ENCODE peak calls at places on chromosomes 4 and X, in six cellular contexts. P, O, K, Q, E and Y are unnamed samples.

GRCh38 chr4:30269850-30270249 is 450.3 kb upstream of the PCDH7 start:
- DNase-seq in P (peak; percentile 44), O (no peak), K (no peak), Q (no peak), E (no peak), Y (no peak)

GRCh38 chr4:28082686-28083390 is 1222.2 kb downstream of the STIM2 start:
- DNase-seq in P (no peak), O (no peak), K (peak; percentile 19), Q (no peak), E (no peak), Y (no peak)

GRCh38 chr4:13349096-13349495 is 135.0 kb downstream of the RAB28 start:
- DNase-seq in P (no peak), O (peak; percentile 70), K (peak; percentile 6), Q (peak; percentile 53), E (no peak), Y (no peak)

GRCh38 chrX:53714580-53715335 is 28.2 kb upstream of the HUWE1 start:
- DNase-seq in P (peak; percentile 15), O (peak; percentile 54), K (peak; percentile 57), Q (peak; percentile 52), E (no peak), Y (no peak)

GRCh38 chr4:73450398-73451004 is 14.5 kb downstream of the AFP start:
- DNase-seq in P (peak; percentile 47), O (peak; percentile 98), K (peak; percentile 89), Q (peak; percentile 85), E (no peak), Y (peak; percentile 74)

GRCh38 chr4:16714191-16714590 is 184.3 kb downstream of the LDB2 start:
- DNase-seq in P (no peak), O (no peak), K (no peak), Q (no peak), E (no peak), Y (no peak)

GRCh38 chrX:6021316-6022091 is 207.2 kb downstream of the NLGN4X start:
- DNase-seq in P (peak; percentile 69), O (peak; percentile 21), K (peak; percentile 0), Q (peak; percentile 53), E (no peak), Y (no peak)

GRCh38 chrX:65601530-65602281 is 65.7 kb upstream of the MSN start:
- DNase-seq in P (no peak), O (peak; percentile 83), K (peak; percentile 88), Q (peak; percentile 89), E (peak; percentile 80), Y (peak; percentile 32)

GRCh38 chr4:87052615-87053014 is 117.8 kb downstream of the AFF1 start:
- DNase-seq in P (no peak), O (no peak), K (no peak), Q (no peak), E (no peak), Y (no peak)

GRCh38 chr4:101191302-101192098 is 155.8 kb downstream of the PPP3CA start:
- DNase-seq in P (peak; percentile 73), O (peak; percentile 93), K (peak; percentile 92), Q (peak; percentile 87), E (peak; percentile 15), Y (no peak)

GRCh38 chr4:181078236-181078635 is 1165.0 kb upstream of the TENM3 start:
- DNase-seq in P (no peak), O (peak; percentile 53), K (peak; percentile 20), Q (no peak), E (no peak), Y (peak; percentile 59)

GRCh38 chrX:66071116-66071515 is 31.2 kb upstream of the VSIG4 start:
- DNase-seq in P (no peak), O (no peak), K (no peak), Q (no peak), E (no peak), Y (no peak)

DNA sequence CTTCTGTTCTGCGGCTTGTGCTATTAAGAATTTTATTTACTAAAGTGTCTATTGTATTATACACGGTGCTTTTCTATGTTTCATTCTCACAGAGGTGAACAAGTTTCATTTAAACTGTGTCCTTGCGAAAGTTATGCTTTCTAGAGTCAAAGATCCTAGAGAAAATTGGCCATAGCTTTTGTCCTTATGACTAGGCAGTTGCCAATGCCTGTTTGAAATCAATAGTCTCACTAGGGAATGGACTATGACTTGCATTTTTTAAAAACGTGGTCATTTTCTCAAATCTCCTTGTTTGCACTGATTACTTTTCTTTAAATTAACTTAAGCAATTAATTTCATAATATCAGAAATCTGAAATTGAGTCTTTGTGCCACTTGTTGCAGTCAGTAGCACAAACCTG is 211.7 kb upstream of the MID1 start:
- DNase-seq in P (no peak), O (no peak), K (no peak), Q (no peak), E (no peak), Y (no peak)
- H3K4me3 ChIP-seq in P (no peak overlapping the region), O (no peak overlapping the region), K (no peak overlapping the region), Q (peak overlapping the region; percentile 51), E (peak overlapping the region; percentile 53), Y (no peak overlapping the region)

GRCh38 chrX:7638053-7638452 is 204.9 kb upstream of the VCX start:
- DNase-seq in P (peak; percentile 52), O (no peak), K (no peak), Q (no peak), E (no peak), Y (no peak)
- TF ChIP-seq CTCF in P (peak; percentile 42), O (no peak), K (no peak), Q (no peak), E (no peak), Y (no peak)

DNA sequence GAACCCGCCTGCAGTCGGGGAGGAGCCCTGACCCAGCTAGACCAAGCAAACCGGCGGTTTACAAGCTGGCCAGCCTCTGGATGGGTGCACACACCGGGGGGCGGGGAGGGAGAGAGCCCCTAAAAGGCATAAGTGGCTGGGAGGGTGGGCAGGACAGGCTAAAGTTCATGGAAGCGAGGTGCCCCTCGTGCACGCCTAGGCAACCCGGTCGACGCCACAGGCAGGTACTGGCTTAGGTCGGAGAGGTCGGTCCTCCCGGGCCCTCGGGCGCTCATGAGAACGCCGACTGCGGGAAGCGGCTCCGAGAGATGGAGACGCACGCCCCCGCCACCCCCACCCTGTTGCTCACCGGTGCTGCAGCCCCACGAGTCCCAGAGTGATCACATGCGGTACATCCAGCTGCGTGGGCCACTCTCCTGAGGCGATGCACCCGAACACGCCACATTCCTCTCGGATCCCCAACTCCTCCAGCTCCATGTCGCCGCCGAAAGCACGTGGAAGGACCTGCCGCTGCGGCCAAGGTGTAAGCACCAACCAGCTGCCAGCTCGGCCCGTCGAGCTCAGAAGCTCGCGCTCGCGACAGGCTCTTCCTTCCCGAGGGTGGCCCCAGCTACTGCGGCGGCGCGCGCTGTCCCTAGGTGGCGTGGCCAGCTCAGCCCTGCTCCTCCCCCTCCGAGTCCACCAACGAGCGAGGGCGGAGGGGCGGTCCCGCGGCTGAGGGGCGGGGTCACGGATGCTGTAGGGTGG is at the start of gene PPAT:
- DNase-seq in P (peak; percentile 98), O (peak; percentile 93), K (peak; percentile 95), Q (peak; percentile 99), E (peak; percentile 92), Y (peak; percentile 70)
- H3K4me3 ChIP-seq in P (peak within 1 kb of the TSS; percentile 99), O (peak within 1 kb of the TSS; percentile 94), K (peak within 1 kb of the TSS; percentile 59), Q (peak within 1 kb of the TSS; percentile 75), E (peak within 1 kb of the TSS; percentile 86), Y (peak within 1 kb of the TSS; percentile 96)

GRCh38 chr4:26323807-26324206 is 3.0 kb downstream of the RBPJ start:
- DNase-seq in P (no peak), O (peak; percentile 59), K (peak; percentile 68), Q (peak; percentile 76), E (no peak), Y (no peak)
- TF ChIP-seq CTCF in P (peak; percentile 25), O (peak; percentile 25), K (peak; percentile 22), Q (no peak), E (no peak), Y (no peak)

GRCh38 chr4:790466-790820 is 35.5 kb downstream of the CPLX1 start:
- DNase-seq in P (no peak), O (no peak), K (no peak), Q (no peak), E (no peak), Y (no peak)

GRCh38 chr4:792729-793108 is 33.2 kb downstream of the CPLX1 start:
- DNase-seq in P (no peak), O (no peak), K (no peak), Q (no peak), E (no peak), Y (no peak)

GRCh38 chr4:791201-791865 is 34.6 kb downstream of the CPLX1 start:
- DNase-seq in P (no peak), O (no peak), K (no peak), Q (no peak), E (no peak), Y (no peak)

GRCh38 chr4:793109-793861 is 32.6 kb downstream of the CPLX1 start:
- DNase-seq in P (no peak), O (no peak), K (no peak), Q (no peak), E (no peak), Y (no peak)

DNA sequence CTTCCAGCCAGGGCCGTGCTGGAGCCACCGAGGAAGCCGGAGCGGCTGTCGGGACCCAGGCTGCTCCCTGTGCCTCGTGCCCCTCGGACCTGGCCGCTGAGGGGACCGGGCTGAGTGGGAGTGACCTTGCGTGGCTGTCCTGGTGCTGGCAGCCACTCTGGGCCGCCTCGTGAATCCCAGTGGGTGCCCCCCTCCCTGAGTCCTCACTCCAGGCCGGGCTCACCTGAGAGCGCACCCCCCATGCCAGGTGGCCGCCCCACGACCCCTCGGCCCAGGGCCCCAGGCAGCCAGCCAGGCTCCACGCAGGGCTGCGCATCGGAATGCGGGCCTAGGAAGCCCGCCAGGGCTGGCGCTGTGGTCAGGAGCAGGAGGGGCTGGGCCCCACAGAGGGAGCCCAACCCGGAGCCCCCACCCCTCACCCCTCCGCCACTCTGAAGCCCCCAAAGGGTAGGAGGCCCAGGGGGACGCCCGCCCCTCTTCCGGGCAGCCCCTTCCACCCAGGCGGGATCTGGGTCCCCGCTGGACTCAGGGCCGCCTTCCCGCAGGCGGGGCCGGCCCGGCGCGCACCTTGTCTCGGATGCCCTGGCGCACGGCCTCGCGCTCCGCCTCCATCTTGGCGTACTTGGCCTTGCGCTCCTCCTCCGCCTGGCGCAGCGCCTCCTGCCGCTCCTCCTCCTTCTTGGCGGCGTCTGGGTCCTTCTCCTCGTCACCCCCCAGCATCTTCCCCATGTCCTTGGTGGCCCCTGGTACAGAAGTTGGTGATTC is 33.9 kb downstream of the CPLX1 start:
- DNase-seq in P (peak; percentile 85), O (no peak), K (no peak), Q (peak; percentile 55), E (no peak), Y (no peak)
- H3K4me3 ChIP-seq in P (peak overlapping the region; percentile 44), O (peak overlapping the region; percentile 1), K (no peak overlapping the region), Q (no peak overlapping the region), E (peak overlapping the region; percentile 33), Y (no peak overlapping the region)

DNA sequence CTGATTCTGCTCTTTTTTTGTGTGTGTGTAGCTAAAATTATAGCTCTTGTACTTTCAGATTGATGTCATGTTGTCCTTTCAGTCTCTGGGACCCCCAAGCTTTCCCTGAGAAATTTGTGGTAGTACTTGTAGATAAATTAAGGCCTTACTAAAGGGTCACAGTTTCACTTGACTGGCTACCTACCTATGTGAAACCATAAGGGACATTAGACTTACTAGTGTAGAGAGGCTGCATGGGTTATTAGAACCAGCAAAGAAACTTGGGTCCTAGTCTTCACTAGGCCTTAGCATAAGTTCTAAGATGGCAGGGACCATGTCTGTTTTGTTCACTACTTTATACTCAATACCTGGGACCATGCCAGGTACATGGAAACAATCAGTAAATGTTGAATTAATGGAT is 21.4 kb downstream of the WDR44 start:
- DNase-seq in P (no peak), O (no peak), K (no peak), Q (no peak), E (no peak), Y (no peak)
- TF ChIP-seq CTCF in P (no peak), O (no peak), K (no peak), Q (no peak), E (no peak), Y (no peak)